ENCODE peak calls at places on chromosomes 12 and 14, in six cellular contexts. One of them, this sample, is unnamed.

GRCh38 chr12:100843061-100843460 is 48.5 kb downstream of the ANO4 start:
- DNase-seq in Panc1: no peak
- DNase-seq in SJSA1: no peak
- DNase-seq in CD4-positive, alpha-beta memory T cell: no peak
- DNase-seq in stomach: no peak
- DNase-seq in effector memory CD4-positive, alpha-beta T cell: no peak
- DNase-seq in this sample: no peak

GRCh38 chr14:24146622-24146977 is 190 bp upstream of the PSME2 start:
- DNase-seq in CD4-positive, alpha-beta memory T cell: peak; percentile 86
- DNase-seq in SJSA1: peak; percentile 93
- DNase-seq in effector memory CD4-positive, alpha-beta T cell: peak; percentile 83
- DNase-seq in Panc1: peak; percentile 38
- DNase-seq in stomach: peak; percentile 95
- DNase-seq in this sample: no peak

GRCh38 chr12:62683724-62684501 is 217.3 kb downstream of the MON2 start:
- DNase-seq in effector memory CD4-positive, alpha-beta T cell: no peak
- DNase-seq in SJSA1: no peak
- DNase-seq in Panc1: no peak
- DNase-seq in CD4-positive, alpha-beta memory T cell: no peak
- DNase-seq in stomach: no peak
- DNase-seq in this sample: no peak

GRCh38 chr12:122123051-122123760 is 44.6 kb downstream of the MLXIP start:
- DNase-seq in SJSA1: peak; percentile 81
- DNase-seq in stomach: peak; percentile 73
- DNase-seq in Panc1: no peak
- DNase-seq in CD4-positive, alpha-beta memory T cell: peak; percentile 72
- DNase-seq in effector memory CD4-positive, alpha-beta T cell: peak; percentile 31
- DNase-seq in this sample: no peak

GRCh38 chr12:1367331-1367730 is 227.1 kb downstream of the FBXL14 start:
- DNase-seq in CD4-positive, alpha-beta memory T cell: no peak
- DNase-seq in SJSA1: no peak
- DNase-seq in stomach: no peak
- DNase-seq in effector memory CD4-positive, alpha-beta T cell: no peak
- DNase-seq in Panc1: no peak
- DNase-seq in this sample: no peak

GRCh38 chr14:106556665-106557289 is 1030.4 kb downstream of the TMEM121 start:
- DNase-seq in CD4-positive, alpha-beta memory T cell: peak; percentile 59
- DNase-seq in effector memory CD4-positive, alpha-beta T cell: peak; percentile 49
- DNase-seq in stomach: peak; percentile 60
- DNase-seq in SJSA1: no peak
- DNase-seq in Panc1: peak; percentile 35
- DNase-seq in this sample: no peak

GRCh38 chr12:108129017-108129812 is at the start of gene WSCD2:
- DNase-seq in stomach: peak; percentile 40
- DNase-seq in effector memory CD4-positive, alpha-beta T cell: no peak
- DNase-seq in Panc1: no peak
- DNase-seq in CD4-positive, alpha-beta memory T cell: no peak
- DNase-seq in SJSA1: peak; percentile 7
- DNase-seq in this sample: no peak

GRCh38 chr14:38786921-38787320 is 316.1 kb downstream of the SEC23A start:
- DNase-seq in Panc1: no peak
- DNase-seq in SJSA1: no peak
- DNase-seq in stomach: no peak
- DNase-seq in CD4-positive, alpha-beta memory T cell: no peak
- DNase-seq in effector memory CD4-positive, alpha-beta T cell: no peak
- DNase-seq in this sample: no peak

GRCh38 chr14:22375321-22375930 is 213.6 kb downstream of the DAD1 start:
- DNase-seq in stomach: no peak
- DNase-seq in CD4-positive, alpha-beta memory T cell: no peak
- DNase-seq in SJSA1: no peak
- DNase-seq in Panc1: peak; percentile 33
- DNase-seq in effector memory CD4-positive, alpha-beta T cell: no peak
- DNase-seq in this sample: no peak

GRCh38 chr12:2876431-2877046 is 435 bp downstream of the FOXM1 start:
- DNase-seq in stomach: no peak
- DNase-seq in SJSA1: peak; percentile 78
- DNase-seq in Panc1: no peak
- DNase-seq in CD4-positive, alpha-beta memory T cell: no peak
- DNase-seq in effector memory CD4-positive, alpha-beta T cell: no peak
- DNase-seq in this sample: no peak

GRCh38 chr12:3533703-3534386 is 42.8 kb downstream of the PRMT8 start:
- DNase-seq in effector memory CD4-positive, alpha-beta T cell: no peak
- DNase-seq in Panc1: no peak
- DNase-seq in CD4-positive, alpha-beta memory T cell: no peak
- DNase-seq in stomach: peak; percentile 38
- DNase-seq in SJSA1: no peak
- DNase-seq in this sample: peak; percentile 69

GRCh38 chr12:103626498-103626897 is 39.4 kb downstream of the STAB2 start:
- DNase-seq in CD4-positive, alpha-beta memory T cell: no peak
- DNase-seq in effector memory CD4-positive, alpha-beta T cell: no peak
- DNase-seq in Panc1: no peak
- DNase-seq in stomach: peak; percentile 42
- DNase-seq in SJSA1: no peak
- DNase-seq in this sample: no peak

GRCh38 chr12:10205251-10205807 is 7.3 kb upstream of the GABARAPL1 start:
- DNase-seq in stomach: no peak
- DNase-seq in effector memory CD4-positive, alpha-beta T cell: no peak
- DNase-seq in SJSA1: peak; percentile 87
- DNase-seq in CD4-positive, alpha-beta memory T cell: no peak
- DNase-seq in Panc1: no peak
- DNase-seq in this sample: no peak

GRCh38 chr12:4307593-4308333 is 13.2 kb upstream of the TIGAR start:
- DNase-seq in Panc1: peak; percentile 33
- DNase-seq in stomach: peak; percentile 77
- DNase-seq in SJSA1: peak; percentile 50
- DNase-seq in effector memory CD4-positive, alpha-beta T cell: no peak
- DNase-seq in CD4-positive, alpha-beta memory T cell: no peak
- DNase-seq in this sample: no peak

GRCh38 chr12:50677858-50678257 is 86.0 kb upstream of the ATF1 start:
- DNase-seq in CD4-positive, alpha-beta memory T cell: no peak
- DNase-seq in SJSA1: peak; percentile 29
- DNase-seq in Panc1: no peak
- DNase-seq in effector memory CD4-positive, alpha-beta T cell: no peak
- DNase-seq in stomach: no peak
- DNase-seq in this sample: no peak

GRCh38 chr14:28303248-28303647 is 463.3 kb upstream of the FOXG1 start:
- DNase-seq in SJSA1: no peak
- DNase-seq in Panc1: no peak
- DNase-seq in effector memory CD4-positive, alpha-beta T cell: no peak
- DNase-seq in CD4-positive, alpha-beta memory T cell: no peak
- DNase-seq in stomach: no peak
- DNase-seq in this sample: no peak

GRCh38 chr14:49679271-49679670 is 8.7 kb downstream of the POLE2 start:
- DNase-seq in SJSA1: no peak
- DNase-seq in CD4-positive, alpha-beta memory T cell: no peak
- DNase-seq in effector memory CD4-positive, alpha-beta T cell: no peak
- DNase-seq in stomach: no peak
- DNase-seq in Panc1: no peak
- DNase-seq in this sample: no peak

GRCh38 chr14:20434701-20435453 is 1.1 kb downstream of the KLHL33 start:
- DNase-seq in effector memory CD4-positive, alpha-beta T cell: no peak
- DNase-seq in stomach: no peak
- DNase-seq in SJSA1: no peak
- DNase-seq in Panc1: no peak
- DNase-seq in CD4-positive, alpha-beta memory T cell: no peak
- DNase-seq in this sample: no peak

GRCh38 chr12:92735131-92735721 is 32.4 kb downstream of the PLEKHG7 start:
- DNase-seq in effector memory CD4-positive, alpha-beta T cell: no peak
- DNase-seq in SJSA1: no peak
- DNase-seq in stomach: no peak
- DNase-seq in CD4-positive, alpha-beta memory T cell: no peak
- DNase-seq in Panc1: no peak
- DNase-seq in this sample: no peak

GRCh38 chr12:56224954-56225353 is 812 bp downstream of the NABP2 start:
- DNase-seq in Panc1: no peak
- DNase-seq in SJSA1: no peak
- DNase-seq in stomach: no peak
- DNase-seq in effector memory CD4-positive, alpha-beta T cell: no peak
- DNase-seq in CD4-positive, alpha-beta memory T cell: no peak
- DNase-seq in this sample: no peak

GRCh38 chr12:30965613-30965985 is 39.1 kb downstream of the TSPAN11 start:
- DNase-seq in effector memory CD4-positive, alpha-beta T cell: no peak
- DNase-seq in SJSA1: no peak
- DNase-seq in Panc1: no peak
- DNase-seq in CD4-positive, alpha-beta memory T cell: no peak
- DNase-seq in stomach: peak; percentile 40
- DNase-seq in this sample: no peak

GRCh38 chr12:92927055-92927435 is 2.0 kb downstream of the EEA1 start:
- DNase-seq in CD4-positive, alpha-beta memory T cell: no peak
- DNase-seq in SJSA1: peak; percentile 44
- DNase-seq in stomach: no peak
- DNase-seq in Panc1: no peak
- DNase-seq in effector memory CD4-positive, alpha-beta T cell: no peak
- DNase-seq in this sample: no peak

GRCh38 chr14:74579447-74580274 is 32.4 kb downstream of the LTBP2 start:
- DNase-seq in SJSA1: peak; percentile 72
- DNase-seq in stomach: no peak
- DNase-seq in CD4-positive, alpha-beta memory T cell: no peak
- DNase-seq in Panc1: no peak
- DNase-seq in effector memory CD4-positive, alpha-beta T cell: no peak
- DNase-seq in this sample: no peak

GRCh38 chr12:11067514-11067913 is 5.4 kb upstream of the TAS2R46 start:
- DNase-seq in effector memory CD4-positive, alpha-beta T cell: no peak
- DNase-seq in SJSA1: no peak
- DNase-seq in Panc1: no peak
- DNase-seq in stomach: no peak
- DNase-seq in CD4-positive, alpha-beta memory T cell: no peak
- DNase-seq in this sample: no peak

GRCh38 chr12:102376251-102376747 is 104.1 kb downstream of the IGF1 start:
- DNase-seq in effector memory CD4-positive, alpha-beta T cell: no peak
- DNase-seq in CD4-positive, alpha-beta memory T cell: no peak
- DNase-seq in stomach: no peak
- DNase-seq in Panc1: no peak
- DNase-seq in SJSA1: no peak
- DNase-seq in this sample: no peak

GRCh38 chr12:91515944-91516739 is 333.5 kb upstream of the DCN start:
- DNase-seq in stomach: no peak
- DNase-seq in Panc1: no peak
- DNase-seq in SJSA1: no peak
- DNase-seq in CD4-positive, alpha-beta memory T cell: no peak
- DNase-seq in effector memory CD4-positive, alpha-beta T cell: no peak
- DNase-seq in this sample: no peak

GRCh38 chr12:87756111-87756510 is 273.1 kb downstream of the C12orf50 start:
- DNase-seq in effector memory CD4-positive, alpha-beta T cell: no peak
- DNase-seq in CD4-positive, alpha-beta memory T cell: no peak
- DNase-seq in SJSA1: peak; percentile 57
- DNase-seq in stomach: no peak
- DNase-seq in Panc1: no peak
- DNase-seq in this sample: no peak

GRCh38 chr12:50986961-50987737 is 34.8 kb downstream of the HIGD1C start:
- DNase-seq in stomach: peak; percentile 49
- DNase-seq in effector memory CD4-positive, alpha-beta T cell: no peak
- DNase-seq in SJSA1: peak; percentile 46
- DNase-seq in CD4-positive, alpha-beta memory T cell: peak; percentile 14
- DNase-seq in Panc1: peak; percentile 48
- DNase-seq in this sample: no peak

GRCh38 chr14:83883732-83884131 is 1646.2 kb upstream of the FLRT2 start:
- DNase-seq in SJSA1: no peak
- DNase-seq in CD4-positive, alpha-beta memory T cell: no peak
- DNase-seq in Panc1: no peak
- DNase-seq in stomach: no peak
- DNase-seq in effector memory CD4-positive, alpha-beta T cell: no peak
- DNase-seq in this sample: no peak
- H3K27ac ChIP-seq in SJSA1: no peak overlapping the region
- H3K27ac ChIP-seq in CD4-positive, alpha-beta memory T cell: no peak overlapping the region
- H3K27ac ChIP-seq in Panc1: no peak overlapping the region
- H3K27ac ChIP-seq in stomach: no peak overlapping the region
- H3K27ac ChIP-seq in effector memory CD4-positive, alpha-beta T cell: no peak overlapping the region
- H3K27ac ChIP-seq in this sample: no peak overlapping the region

GRCh38 chr12:14387472-14387871 is 22.0 kb downstream of the ATF7IP start:
- DNase-seq in SJSA1: no peak
- DNase-seq in stomach: no peak
- DNase-seq in CD4-positive, alpha-beta memory T cell: no peak
- DNase-seq in Panc1: no peak
- DNase-seq in effector memory CD4-positive, alpha-beta T cell: no peak
- DNase-seq in this sample: no peak
- H3K27ac ChIP-seq in SJSA1: no peak overlapping the region
- H3K27ac ChIP-seq in stomach: no peak overlapping the region
- H3K27ac ChIP-seq in CD4-positive, alpha-beta memory T cell: peak overlapping the region; percentile 74
- H3K27ac ChIP-seq in Panc1: peak overlapping the region; percentile 86
- H3K27ac ChIP-seq in effector memory CD4-positive, alpha-beta T cell: peak overlapping the region; percentile 56
- H3K27ac ChIP-seq in this sample: peak overlapping the region; percentile 11

GRCh38 chr14:63650336-63650952 is 8.8 kb upstream of the WDR89 start:
- DNase-seq in effector memory CD4-positive, alpha-beta T cell: no peak
- DNase-seq in CD4-positive, alpha-beta memory T cell: peak; percentile 74
- DNase-seq in stomach: no peak
- DNase-seq in Panc1: no peak
- DNase-seq in SJSA1: no peak
- DNase-seq in this sample: no peak
- H3K27ac ChIP-seq in effector memory CD4-positive, alpha-beta T cell: peak overlapping the region; percentile 75
- H3K27ac ChIP-seq in CD4-positive, alpha-beta memory T cell: peak overlapping the region; percentile 56
- H3K27ac ChIP-seq in stomach: no peak overlapping the region
- H3K27ac ChIP-seq in Panc1: no peak overlapping the region
- H3K27ac ChIP-seq in SJSA1: no peak overlapping the region
- H3K27ac ChIP-seq in this sample: no peak overlapping the region

DNA sequence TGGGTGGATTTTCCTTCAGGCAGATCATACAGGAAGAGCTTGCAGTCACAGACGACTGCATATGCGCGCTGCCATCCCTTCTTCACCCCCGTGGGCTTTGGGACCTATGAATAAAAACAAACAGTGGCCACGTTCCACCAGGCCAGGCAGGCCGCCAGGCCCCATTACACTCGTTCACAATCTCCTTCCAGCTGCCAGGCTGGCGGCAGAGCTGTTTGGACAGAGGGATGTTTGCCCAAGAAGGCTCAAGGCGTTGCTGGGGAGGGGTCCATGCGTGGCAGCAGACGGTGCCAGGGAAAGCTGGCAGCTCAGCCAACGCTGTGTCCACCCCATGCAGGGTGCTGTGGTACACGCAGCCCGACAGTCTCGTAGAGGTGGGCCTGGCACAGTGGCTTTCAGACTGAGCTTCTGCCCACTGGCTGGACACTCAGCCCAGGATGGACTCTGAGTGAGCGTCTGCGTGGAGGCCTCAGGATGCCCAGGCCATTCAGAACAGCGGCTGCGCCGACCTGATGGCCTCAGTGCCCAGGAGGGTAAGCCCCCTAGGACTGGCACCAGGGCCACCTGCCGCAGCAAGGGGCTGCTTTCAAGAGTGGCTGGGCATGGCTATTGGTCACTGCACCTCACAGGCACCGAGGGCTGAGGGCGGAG is 27.5 kb downstream of the AMN start:
- DNase-seq in CD4-positive, alpha-beta memory T cell: no peak
- DNase-seq in Panc1: no peak
- DNase-seq in stomach: peak; percentile 89
- DNase-seq in SJSA1: no peak
- DNase-seq in effector memory CD4-positive, alpha-beta T cell: no peak
- DNase-seq in this sample: no peak
- H3K27ac ChIP-seq in CD4-positive, alpha-beta memory T cell: no peak overlapping the region
- H3K27ac ChIP-seq in Panc1: no peak overlapping the region
- H3K27ac ChIP-seq in stomach: no peak overlapping the region
- H3K27ac ChIP-seq in SJSA1: no peak overlapping the region
- H3K27ac ChIP-seq in effector memory CD4-positive, alpha-beta T cell: no peak overlapping the region
- H3K27ac ChIP-seq in this sample: no peak overlapping the region

This sample was measured in vagina.